ENCODE peak calls at places on chromosome 1, in seven cellular contexts. V is HS-5, Y is nucleus accumbens, U is smooth muscle cell of the brain vasculature, L is LHCN-M2, O is ovary, K is endothelial cell. H is an unnamed sample.

GRCh38 chr1:231200417-231201031 is 38.7 kb downstream of the TRIM67 start:
- DNase-seq in K (no peak), O (no peak), V (peak; percentile 62), Y (no peak), L (peak; percentile 48), U (no peak), H (peak; percentile 78)

GRCh38 chr1:237873487-237873927 is 17.2 kb downstream of the ZP4 start:
- DNase-seq in V (peak; percentile 90), K (no peak), O (no peak), U (no peak), Y (no peak), L (peak; percentile 83), H (no peak)

GRCh38 chr1:244788493-244789275 is 46.8 kb upstream of the COX20 start:
- DNase-seq in O (no peak), U (no peak), Y (no peak), L (no peak), K (no peak), V (no peak), H (no peak)

GRCh38 chr1:206686486-206687249 is 2.0 kb downstream of the MAPKAPK2 start:
- DNase-seq in V (no peak), L (no peak), Y (no peak), K (no peak), O (no peak), U (no peak), H (no peak)

GRCh38 chr1:88684482-88685238 is 587 bp downstream of the PKN2 start:
- DNase-seq in V (no peak), L (peak; percentile 65), K (peak; percentile 70), Y (peak; percentile 19), U (no peak), O (peak; percentile 41), H (peak; percentile 56)

GRCh38 chr1:64006276-64007051 is 197.0 kb upstream of the UBE2U start:
- DNase-seq in K (no peak), L (peak; percentile 74), U (no peak), O (no peak), Y (no peak), V (peak; percentile 58), H (peak; percentile 79)

GRCh38 chr1:241600496-241600901 is 39.7 kb downstream of the CHML start:
- DNase-seq in U (no peak), K (no peak), Y (no peak), L (no peak), O (no peak), V (no peak), H (peak; percentile 30)

GRCh38 chr1:180137767-180138166 is 16.9 kb upstream of the QSOX1 start:
- DNase-seq in L (no peak), K (no peak), Y (no peak), U (no peak), V (no peak), O (no peak), H (no peak)

GRCh38 chr1:205004296-205004813 is 38.7 kb upstream of the CNTN2 start:
- DNase-seq in K (no peak), L (no peak), V (no peak), U (no peak), Y (no peak), O (no peak), H (no peak)

GRCh38 chr1:159946242-159947187 is 1.1 kb upstream of the IGSF9 start:
- DNase-seq in V (no peak), K (no peak), U (no peak), O (no peak), L (no peak), Y (no peak), H (no peak)

GRCh38 chr1:195327361-195327760 is 1280.9 kb downstream of the KCNT2 start:
- DNase-seq in Y (no peak), V (no peak), U (no peak), K (no peak), L (no peak), O (no peak), H (no peak)

GRCh38 chr1:47587891-47588582 is 150.2 kb downstream of the FOXD2 start:
- DNase-seq in U (no peak), K (peak; percentile 35), Y (no peak), L (no peak), O (no peak), V (no peak), H (no peak)

GRCh38 chr1:112704908-112705627 is 1.9 kb downstream of the RHOC start:
- DNase-seq in U (peak; percentile 90), K (peak; percentile 78), V (peak; percentile 97), L (peak; percentile 98), O (peak; percentile 93), Y (peak; percentile 61), H (peak; percentile 95)

GRCh38 chr1:185973645-185974044 is 239.5 kb downstream of the HMCN1 start:
- DNase-seq in U (peak; percentile 82), Y (no peak), O (no peak), K (no peak), L (peak; percentile 81), V (peak; percentile 81), H (peak; percentile 72)

GRCh38 chr1:166122873-166123466 is 43.8 kb downstream of the FAM78B start:
- DNase-seq in O (no peak), U (no peak), Y (no peak), V (no peak), K (no peak), L (no peak), H (no peak)

GRCh38 chr1:39625462-39626273 is 13.8 kb downstream of the HEYL start:
- DNase-seq in O (peak; percentile 85), U (no peak), L (no peak), V (no peak), Y (peak; percentile 89), K (no peak), H (peak; percentile 17)

GRCh38 chr1:83632906-83633305 is 366.0 kb downstream of the TTLL7 start:
- DNase-seq in L (no peak), K (no peak), O (no peak), U (no peak), Y (no peak), V (no peak), H (no peak)

GRCh38 chr1:56774067-56774609 is 45.1 kb downstream of the FYB2 start:
- DNase-seq in O (no peak), L (no peak), Y (no peak), U (no peak), V (no peak), K (no peak), H (no peak)

GRCh38 chr1:244762629-244763028 is 72.8 kb upstream of the COX20 start:
- DNase-seq in U (no peak), V (no peak), O (no peak), L (no peak), Y (no peak), K (no peak), H (no peak)

GRCh38 chr1:39952359-39953110 is 2.4 kb upstream of the MFSD2A start:
- DNase-seq in O (no peak), V (no peak), L (no peak), K (no peak), Y (peak; percentile 71), U (no peak), H (no peak)

GRCh38 chr1:1344672-1345361 is 4.4 kb downstream of the DVL1 start:
- DNase-seq in L (peak; percentile 80), O (no peak), K (peak; percentile 63), Y (no peak), U (no peak), V (peak; percentile 69), H (peak; percentile 85)